ENCODE peak calls at places on chromosomes 1 and 21, in ten cellular contexts. C, B, G, W, X, U, P, R, A and D are unnamed samples.

GRCh38 chr1:229888561-229889001 is 178.5 kb upstream of the GALNT2 start:
- DNase-seq in C (no peak), B (no peak), G (peak), W (no peak), X (no peak), U (no peak), P (no peak), R (no peak), A (no peak), D (no peak)

GRCh38 chr21:42381347-42381984 is 14.4 kb downstream of the TMPRSS3 start:
- DNase-seq in C (no peak), B (peak), G (peak), W (no peak), X (no peak), U (peak), P (peak), R (peak), A (peak), D (peak)

GRCh38 chr1:21212126-21212525 is 35.4 kb upstream of the EIF4G3 start:
- DNase-seq in C (no peak), B (no peak), G (no peak), W (no peak), X (no peak), U (no peak), P (no peak), R (no peak), A (peak), D (no peak)

GRCh38 chr1:91613594-91613993 is 112.9 kb downstream of the CDC7 start:
- DNase-seq in C (no peak), B (no peak), G (no peak), W (no peak), X (no peak), U (no peak), P (no peak), R (no peak), A (peak), D (no peak)

GRCh38 chr1:44594871-44595735 is 79.2 kb downstream of the TMEM53 start:
- DNase-seq in C (peak), B (peak), G (peak), W (no peak), X (peak), U (peak), P (no peak), R (peak), A (peak), D (peak)

GRCh38 chr1:3577711-3578432 is 33.4 kb downstream of the MEGF6 start:
- DNase-seq in C (no peak), B (no peak), G (no peak), W (no peak), X (no peak), U (no peak), P (no peak), R (no peak), A (no peak), D (no peak)

GRCh38 chr1:246961939-246962373 is 30.2 kb upstream of the AHCTF1 start:
- DNase-seq in C (no peak), B (no peak), G (no peak), W (no peak), X (peak), U (no peak), P (no peak), R (no peak), A (no peak), D (no peak)

GRCh38 chr21:14267071-14267470 is 51.1 kb downstream of the RBM11 start:
- DNase-seq in C (no peak), B (no peak), G (no peak), W (no peak), X (no peak), U (no peak), P (no peak), R (no peak), A (no peak), D (peak)

GRCh38 chr1:46991083-46991923 is 32.2 kb upstream of the CYP4X1 start:
- DNase-seq in C (no peak), B (peak), G (no peak), W (no peak), X (no peak), U (no peak), P (no peak), R (no peak), A (no peak), D (peak)

GRCh38 chr1:155174334-155175280 is 958 bp downstream of the TRIM46 start:
- DNase-seq in C (no peak), B (no peak), G (no peak), W (no peak), X (no peak), U (no peak), P (no peak), R (no peak), A (peak), D (no peak)

GRCh38 chr1:95041491-95042165 is 31.1 kb downstream of the ALG14 start:
- DNase-seq in C (no peak), B (peak), G (peak), W (peak), X (no peak), U (peak), P (no peak), R (peak), A (peak), D (peak)

GRCh38 chr1:232553809-232554208 is 76.1 kb downstream of the SIPA1L2 start:
- DNase-seq in C (no peak), B (no peak), G (no peak), W (no peak), X (no peak), U (no peak), P (no peak), R (no peak), A (no peak), D (no peak)

GRCh38 chr1:37561794-37562132 is 5.0 kb downstream of the DNALI1 start:
- DNase-seq in C (no peak), B (peak), G (no peak), W (no peak), X (no peak), U (no peak), P (peak), R (no peak), A (peak), D (peak)

GRCh38 chr1:160177231-160177630 is 13.1 kb upstream of the CASQ1 start:
- DNase-seq in C (no peak), B (no peak), G (no peak), W (no peak), X (no peak), U (no peak), P (no peak), R (no peak), A (no peak), D (no peak)

GRCh38 chr1:207565546-207566468 is 69.8 kb downstream of the CR1 start:
- DNase-seq in C (no peak), B (no peak), G (no peak), W (no peak), X (no peak), U (no peak), P (no peak), R (no peak), A (peak), D (no peak)

GRCh38 chr1:110647254-110647891 is 27.4 kb downstream of the KCNA3 start:
- DNase-seq in C (no peak), B (no peak), G (no peak), W (no peak), X (no peak), U (no peak), P (no peak), R (no peak), A (no peak), D (no peak)

GRCh38 chr1:151058682-151059341 is 610 bp downstream of the CDC42SE1 start:
- DNase-seq in C (no peak), B (no peak), G (peak), W (no peak), X (peak), U (no peak), P (no peak), R (peak), A (peak), D (no peak)

GRCh38 chr1:222634180-222635013 is 16.5 kb downstream of the MIA3 start:
- DNase-seq in C (peak), B (peak), G (peak), W (peak), X (no peak), U (peak), P (peak), R (peak), A (peak), D (peak)

GRCh38 chr1:92081031-92081430 is 886 bp downstream of the BTBD8 start:
- DNase-seq in C (no peak), B (no peak), G (no peak), W (no peak), X (no peak), U (no peak), P (no peak), R (no peak), A (no peak), D (no peak)

GRCh38 chr1:166253076-166253779 is 86.4 kb upstream of the FAM78B start:
- DNase-seq in C (no peak), B (no peak), G (no peak), W (no peak), X (no peak), U (no peak), P (no peak), R (no peak), A (no peak), D (no peak)

GRCh38 chr1:29736582-29737188 is 500.4 kb downstream of the PTPRU start:
- DNase-seq in C (no peak), B (peak), G (peak), W (peak), X (no peak), U (peak), P (peak), R (no peak), A (peak), D (peak)

GRCh38 chr1:172473842-172474241 is 30.0 kb upstream of the PIGC start:
- DNase-seq in C (no peak), B (no peak), G (no peak), W (no peak), X (no peak), U (no peak), P (no peak), R (no peak), A (no peak), D (no peak)

GRCh38 chr1:226033599-226034390 is 28.7 kb upstream of the H3-3A start:
- DNase-seq in C (no peak), B (no peak), G (no peak), W (no peak), X (no peak), U (no peak), P (no peak), R (no peak), A (no peak), D (no peak)

GRCh38 chr1:7379445-7379971 is 391.6 kb upstream of the VAMP3 start:
- DNase-seq in C (no peak), B (no peak), G (no peak), W (no peak), X (no peak), U (no peak), P (no peak), R (peak), A (peak), D (no peak)

GRCh38 chr1:116990612-116991151 is 10.9 kb upstream of the CD101 start:
- DNase-seq in C (no peak), B (no peak), G (peak), W (no peak), X (peak), U (no peak), P (no peak), R (peak), A (no peak), D (no peak)

GRCh38 chr21:37845535-37845934 is 70.7 kb downstream of the KCNJ6 start:
- DNase-seq in C (no peak), B (no peak), G (no peak), W (no peak), X (no peak), U (no peak), P (no peak), R (no peak), A (no peak), D (no peak)